ENCODE peak calls at places on chromosomes 1 and 21, in four cellular contexts. One of them, this sample, is unnamed.

GRCh38 chr1:207789792-207790787 is 38.2 kb downstream of the CD46 start:
- DNase-seq in fibroblast of lung: no peak
- DNase-seq in endothelial cell: no peak
- DNase-seq in AG10803: no peak
- DNase-seq in this sample: no peak

GRCh38 chr1:21534674-21535378 is 25.6 kb downstream of the ALPL start:
- DNase-seq in endothelial cell: peak
- DNase-seq in AG10803: peak
- DNase-seq in fibroblast of lung: peak
- DNase-seq in this sample: no peak

GRCh38 chr1:6585081-6585722 is 5.4 kb downstream of the ZBTB48 start:
- DNase-seq in endothelial cell: no peak
- DNase-seq in AG10803: no peak
- DNase-seq in fibroblast of lung: no peak
- DNase-seq in this sample: no peak

GRCh38 chr1:246959944-246960693 is 28.4 kb upstream of the AHCTF1 start:
- DNase-seq in fibroblast of lung: peak
- DNase-seq in AG10803: no peak
- DNase-seq in endothelial cell: no peak
- DNase-seq in this sample: no peak

GRCh38 chr1:87706779-87707228 is 378.1 kb downstream of the LMO4 start:
- DNase-seq in fibroblast of lung: no peak
- DNase-seq in AG10803: peak
- DNase-seq in endothelial cell: no peak
- DNase-seq in this sample: no peak

GRCh38 chr1:40824591-40825429 is 37.4 kb downstream of the CITED4 start:
- DNase-seq in AG10803: peak
- DNase-seq in fibroblast of lung: peak
- DNase-seq in endothelial cell: no peak
- DNase-seq in this sample: no peak

GRCh38 chr1:24505816-24506215 is 3.2 kb downstream of the RCAN3 start:
- DNase-seq in fibroblast of lung: no peak
- DNase-seq in endothelial cell: no peak
- DNase-seq in AG10803: no peak
- DNase-seq in this sample: no peak

GRCh38 chr1:63917571-63918394 is 144.0 kb downstream of the ROR1 start:
- DNase-seq in endothelial cell: peak
- DNase-seq in fibroblast of lung: no peak
- DNase-seq in AG10803: no peak
- DNase-seq in this sample: no peak

GRCh38 chr1:75632350-75632949 is 21.5 kb upstream of the SLC44A5 start:
- DNase-seq in fibroblast of lung: peak
- DNase-seq in endothelial cell: peak
- DNase-seq in AG10803: peak
- DNase-seq in this sample: no peak

GRCh38 chr21:45750924-45751323 is 107.4 kb downstream of the PCBP3 start:
- DNase-seq in fibroblast of lung: no peak
- DNase-seq in AG10803: no peak
- DNase-seq in endothelial cell: no peak
- DNase-seq in this sample: no peak

GRCh38 chr1:95035536-95035935 is 37.2 kb downstream of the ALG14 start:
- DNase-seq in AG10803: peak
- DNase-seq in endothelial cell: no peak
- DNase-seq in fibroblast of lung: peak
- DNase-seq in this sample: no peak

GRCh38 chr1:27366113-27366410 is 699 bp downstream of the MAP3K6 start:
- DNase-seq in endothelial cell: peak
- DNase-seq in fibroblast of lung: peak
- DNase-seq in AG10803: peak
- DNase-seq in this sample: peak

GRCh38 chr1:25031966-25032667 is 102.0 kb upstream of the RUNX3 start:
- DNase-seq in fibroblast of lung: peak
- DNase-seq in AG10803: no peak
- DNase-seq in endothelial cell: no peak
- DNase-seq in this sample: no peak

GRCh38 chr1:18907914-18908845 is 5.8 kb upstream of the ALDH4A1 start:
- DNase-seq in AG10803: no peak
- DNase-seq in endothelial cell: no peak
- DNase-seq in fibroblast of lung: no peak
- DNase-seq in this sample: no peak

GRCh38 chr1:156104065-156104810 is 10.3 kb upstream of the LMNA start:
- DNase-seq in fibroblast of lung: peak
- DNase-seq in endothelial cell: peak
- DNase-seq in AG10803: peak
- DNase-seq in this sample: peak

GRCh38 chr1:208216062-208216461 is 28.1 kb downstream of the PLXNA2 start:
- DNase-seq in AG10803: peak
- DNase-seq in fibroblast of lung: peak
- DNase-seq in endothelial cell: no peak
- DNase-seq in this sample: no peak

GRCh38 chr1:183443025-183443424 is 24.8 kb upstream of the NMNAT2 start:
- DNase-seq in fibroblast of lung: no peak
- DNase-seq in AG10803: no peak
- DNase-seq in endothelial cell: no peak
- DNase-seq in this sample: no peak

GRCh38 chr21:42569732-42570301 is 56.2 kb downstream of the SLC37A1 start:
- DNase-seq in endothelial cell: no peak
- DNase-seq in fibroblast of lung: no peak
- DNase-seq in AG10803: no peak
- DNase-seq in this sample: no peak

GRCh38 chr1:213464786-213465460 is 413.9 kb downstream of the RPS6KC1 start:
- DNase-seq in AG10803: no peak
- DNase-seq in fibroblast of lung: no peak
- DNase-seq in endothelial cell: no peak
- DNase-seq in this sample: no peak

GRCh38 chr1:41742219-41742618 is 176.5 kb downstream of the HIVEP3 start:
- DNase-seq in AG10803: peak
- DNase-seq in endothelial cell: no peak
- DNase-seq in fibroblast of lung: peak
- DNase-seq in this sample: no peak

GRCh38 chr21:34364921-34365320 is 1.1 kb downstream of the KCNE2 start:
- DNase-seq in AG10803: no peak
- DNase-seq in fibroblast of lung: no peak
- DNase-seq in endothelial cell: no peak
- DNase-seq in this sample: peak

GRCh38 chr1:236685917-236686814 is at the start of gene ACTN2:
- DNase-seq in AG10803: no peak
- DNase-seq in endothelial cell: peak
- DNase-seq in fibroblast of lung: peak
- DNase-seq in this sample: peak

GRCh38 chr1:194908643-194909042 is 1699.6 kb downstream of the KCNT2 start:
- DNase-seq in endothelial cell: no peak
- DNase-seq in fibroblast of lung: peak
- DNase-seq in AG10803: no peak
- DNase-seq in this sample: no peak

GRCh38 chr1:116345830-116346229 is 27.2 kb upstream of the ATP1A1 start:
- DNase-seq in fibroblast of lung: no peak
- DNase-seq in endothelial cell: no peak
- DNase-seq in AG10803: no peak
- DNase-seq in this sample: no peak

GRCh38 chr1:30715216-30715615 is 8.2 kb downstream of the MATN1 start:
- DNase-seq in fibroblast of lung: no peak
- DNase-seq in AG10803: no peak
- DNase-seq in endothelial cell: no peak
- DNase-seq in this sample: no peak
- TF ChIP-seq CTCF in fibroblast of lung: peak
- TF ChIP-seq CTCF in AG10803: peak
- TF ChIP-seq CTCF in endothelial cell: peak
- TF ChIP-seq CTCF in this sample: peak

DNA sequence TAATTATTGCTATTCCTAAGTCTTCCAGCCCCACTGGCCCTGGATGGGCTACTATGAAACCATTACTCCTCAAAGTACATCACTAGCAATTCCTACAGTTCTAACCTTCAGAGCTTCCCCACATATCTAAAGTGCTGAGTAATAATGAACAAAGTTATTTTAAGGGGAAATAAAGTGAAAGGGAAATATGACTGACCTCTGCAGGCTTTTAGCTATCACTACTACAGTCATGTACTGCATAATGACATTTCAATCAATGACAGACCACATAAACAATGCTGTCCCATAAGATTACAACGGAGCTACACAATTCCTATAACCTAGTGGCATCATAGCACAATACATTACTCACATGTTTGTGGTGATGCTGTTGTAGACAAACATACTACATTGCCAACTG is 32.5 kb upstream of the ASPM start:
- DNase-seq in endothelial cell: no peak
- DNase-seq in AG10803: peak
- DNase-seq in fibroblast of lung: peak
- DNase-seq in this sample: no peak
- TF ChIP-seq CTCF in endothelial cell: no peak
- TF ChIP-seq CTCF in AG10803: peak
- TF ChIP-seq CTCF in fibroblast of lung: peak
- TF ChIP-seq CTCF in this sample: peak

DNA sequence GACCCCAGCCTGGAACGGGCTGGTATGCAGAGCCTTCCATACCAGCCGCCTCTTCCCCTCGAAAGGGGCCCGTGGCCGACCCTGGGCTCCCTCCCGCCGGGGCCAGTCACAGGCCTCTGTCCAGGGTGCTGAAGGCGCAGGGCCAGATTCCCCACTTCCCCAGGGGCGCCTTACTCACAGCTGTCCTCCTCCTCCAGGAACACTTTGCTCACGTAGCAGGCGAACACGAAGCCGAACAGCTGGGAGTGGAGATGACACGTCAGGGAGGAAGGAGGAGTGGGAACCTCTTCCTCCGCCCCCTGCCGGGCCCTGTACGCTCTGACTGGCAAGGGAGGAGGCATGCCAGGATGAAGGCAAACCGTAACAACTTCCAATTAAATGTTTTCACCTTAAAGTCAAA is 57.3 kb downstream of the NKAIN1 start:
- DNase-seq in fibroblast of lung: peak
- DNase-seq in endothelial cell: peak
- DNase-seq in AG10803: peak
- DNase-seq in this sample: peak
- TF ChIP-seq CTCF in fibroblast of lung: peak
- TF ChIP-seq CTCF in endothelial cell: no peak
- TF ChIP-seq CTCF in AG10803: peak
- TF ChIP-seq CTCF in this sample: peak

GRCh38 chr1:190479537-190479936 is 1.9 kb upstream of the BRINP3 start:
- DNase-seq in AG10803: no peak
- DNase-seq in endothelial cell: no peak
- DNase-seq in fibroblast of lung: no peak
- DNase-seq in this sample: no peak
- TF ChIP-seq CTCF in AG10803: no peak
- TF ChIP-seq CTCF in endothelial cell: no peak
- TF ChIP-seq CTCF in fibroblast of lung: no peak
- TF ChIP-seq CTCF in this sample: no peak

GRCh38 chr21:41369915-41370839 is 8.3 kb downstream of the MX2 start:
- DNase-seq in fibroblast of lung: no peak
- DNase-seq in AG10803: no peak
- DNase-seq in endothelial cell: no peak
- DNase-seq in this sample: no peak
- TF ChIP-seq CTCF in fibroblast of lung: no peak
- TF ChIP-seq CTCF in AG10803: no peak
- TF ChIP-seq CTCF in endothelial cell: no peak
- TF ChIP-seq CTCF in this sample: no peak